ENCODE peak calls at places on chromosomes 6 and 20, in four cellular contexts. M is PC-3, E is esophagus squamous epithelium, H is BE2C. K is an unnamed sample. For H3K36me3, the result is how much of the 10 kb centered on the place peaks cover.

GRCh38 chr6:77037439-77037838 is 425.9 kb downstream of the HTR1B start:
- DNase-seq in M (no peak), E (no peak), H (no peak), K (no peak)

GRCh38 chr6:84428300-84428907 is 201.0 kb upstream of the CEP162 start:
- DNase-seq in M (peak), E (no peak), H (peak), K (peak)

GRCh38 chr20:17225891-17226409 is 890 bp upstream of the PCSK2 start:
- DNase-seq in H (peak), M (no peak), E (no peak), K (peak)

GRCh38 chr6:159170999-159171712 is 2.0 kb downstream of the FNDC1 start:
- DNase-seq in H (no peak), E (no peak), M (peak), K (no peak)

GRCh38 chr6:75791881-75792280 is 42.8 kb downstream of the MYO6 start:
- DNase-seq in H (no peak), E (no peak), M (peak), K (no peak)

GRCh38 chr20:4617019-4617418 is 104.7 kb upstream of the PRND start:
- DNase-seq in M (no peak), H (no peak), E (no peak), K (no peak)

GRCh38 chr20:22684072-22684762 is 99.8 kb upstream of the FOXA2 start:
- DNase-seq in M (peak), E (no peak), H (peak), K (peak)

GRCh38 chr20:51650685-51651134 is 108.2 kb upstream of the NFATC2 start:
- DNase-seq in M (peak), E (no peak), H (no peak), K (no peak)

GRCh38 chr6:152642578-152643375 is 5.6 kb upstream of the SYNE1 start:
- DNase-seq in E (no peak), H (peak), M (peak), K (peak)

GRCh38 chr6:42423244-42423643 is 28.5 kb downstream of the TRERF1 start:
- DNase-seq in E (no peak), H (no peak), M (no peak), K (no peak)

GRCh38 chr6:75882734-75883133 is 133.7 kb downstream of the MYO6 start:
- DNase-seq in E (no peak), H (no peak), M (peak), K (no peak)

GRCh38 chr6:11847515-11848244 is 69.1 kb upstream of the ADTRP start:
- DNase-seq in H (no peak), E (no peak), M (no peak), K (no peak)

GRCh38 chr6:44062771-44063560 is 64.3 kb downstream of the MRPL14 start:
- DNase-seq in M (no peak), E (no peak), H (peak), K (peak)

GRCh38 chr6:157946865-157947532 is 34.7 kb upstream of the SYNJ2 start:
- DNase-seq in H (no peak), M (peak), E (no peak), K (no peak)

GRCh38 chr6:107323133-107323785 is 136.1 kb downstream of the PDSS2 start:
- DNase-seq in H (no peak), E (no peak), M (no peak), K (no peak)

GRCh38 chr6:147787407-147787806 is 278.9 kb downstream of the SAMD5 start:
- DNase-seq in M (peak), E (no peak), H (no peak), K (no peak)

GRCh38 chr6:138198430-138199091 is 19.7 kb downstream of the PBOV1 start:
- DNase-seq in E (no peak), M (no peak), H (no peak), K (no peak)

GRCh38 chr6:150752409-150752808 is 113.1 kb upstream of the MTHFD1L start:
- DNase-seq in E (no peak), M (no peak), H (no peak), K (no peak)

GRCh38 chr6:111113731-111114438 is 26.6 kb downstream of the SLC16A10 start:
- DNase-seq in H (peak), M (no peak), E (no peak), K (no peak)

GRCh38 chr6:1328129-1328528 is 16.2 kb downstream of the FOXQ1 start:
- DNase-seq in E (no peak), H (no peak), M (no peak), K (no peak)

GRCh38 chr6:165468361-165468760 is 159.0 kb upstream of the C6orf118 start:
- DNase-seq in M (peak), E (no peak), H (no peak), K (no peak)

GRCh38 chr20:35994994-35995453 is 26.6 kb downstream of the CNBD2 start:
- DNase-seq in E (peak), M (peak), H (peak), K (peak)

GRCh38 chr20:31595654-31596411 is 9.3 kb upstream of the ID1 start:
- DNase-seq in M (peak), H (peak), E (no peak), K (no peak)

GRCh38 chr6:133300896-133301295 is 59.7 kb downstream of the EYA4 start:
- DNase-seq in H (no peak), E (no peak), M (peak), K (no peak)

GRCh38 chr6:5315883-5316282 is 54.6 kb downstream of the FARS2 start:
- DNase-seq in E (no peak), M (no peak), H (peak), K (no peak)

GRCh38 chr6:137316626-137317025 is 97.4 kb upstream of the IFNGR1 start:
- DNase-seq in E (no peak), M (no peak), H (no peak), K (no peak)

GRCh38 chr6:100479180-100480035 is 14.7 kb upstream of the SIM1 start:
- DNase-seq in E (no peak), H (no peak), M (peak), K (no peak)

GRCh38 chr6:142407685-142408273 is 106.0 kb downstream of the ADGRG6 start:
- DNase-seq in M (no peak), H (no peak), E (no peak), K (no peak)

GRCh38 chr6:142409794-142410193 is 108.0 kb downstream of the ADGRG6 start:
- DNase-seq in E (no peak), M (no peak), H (no peak), K (no peak)

GRCh38 chr6:142406131-142406530 is 104.3 kb downstream of the ADGRG6 start:
- DNase-seq in H (no peak), M (peak), E (no peak), K (no peak)

GRCh38 chr6:142411145-142411544 is 109.3 kb downstream of the ADGRG6 start:
- DNase-seq in E (no peak), M (no peak), H (no peak), K (no peak)

GRCh38 chr6:142408409-142408808 is 106.6 kb downstream of the ADGRG6 start:
- DNase-seq in H (no peak), M (no peak), E (no peak), K (no peak)
- TF ChIP-seq CTCF in H (no peak), M (peak), E (no peak), K (no peak)

DNA sequence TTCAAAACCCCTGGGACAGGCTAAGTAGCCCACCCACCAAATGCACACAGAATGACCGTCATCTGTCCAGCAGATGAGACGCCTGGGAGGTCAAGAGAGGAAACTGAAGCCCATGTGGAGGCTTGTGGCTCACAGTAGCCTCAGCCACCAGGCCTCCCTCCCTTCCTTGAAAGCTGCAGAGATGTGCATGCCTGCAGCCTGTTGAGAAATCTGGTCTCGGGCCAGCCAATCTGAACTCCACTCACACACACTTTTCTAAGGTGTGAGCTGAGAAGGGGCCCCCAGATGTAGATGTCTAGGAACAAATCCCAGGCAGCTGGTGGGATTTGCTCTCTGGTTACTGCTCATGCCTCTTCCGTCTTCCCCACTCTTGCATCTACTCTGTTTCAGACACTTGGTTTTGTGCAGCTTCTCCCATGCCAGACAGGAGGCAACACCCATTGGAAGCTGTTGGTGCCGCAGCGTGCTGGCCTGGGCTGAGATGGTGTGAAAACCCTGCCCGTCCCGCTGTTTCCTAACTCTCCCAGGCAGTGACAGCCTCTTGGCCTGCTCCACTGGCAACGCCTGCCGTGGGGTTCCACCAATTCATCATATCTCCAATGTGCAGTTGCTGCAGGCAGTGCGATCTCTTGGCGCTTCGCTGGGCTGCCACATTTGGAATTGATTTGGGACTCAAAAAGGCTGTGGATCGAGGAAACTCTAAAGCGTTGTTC is 24.1 kb upstream of the PAX1 start:
- DNase-seq in E (no peak), M (no peak), H (no peak), K (no peak)
- H3K4me3 ChIP-seq in E (no peak), M (no peak), H (no peak), K (no peak)

GRCh38 chr20:63660622-63661021 is 2.5 kb downstream of the RTEL1 start:
- DNase-seq in E (no peak), H (no peak), M (no peak), K (no peak)

GRCh38 chr20:63662813-63663189 is 4.7 kb downstream of the RTEL1 start:
- DNase-seq in M (no peak), H (no peak), E (no peak), K (no peak)

GRCh38 chr20:63659370-63659769 is 1.3 kb downstream of the RTEL1 start:
- DNase-seq in M (peak), H (no peak), E (no peak), K (no peak)

GRCh38 chr20:63661959-63662812 is 4.1 kb downstream of the RTEL1 start:
- DNase-seq in E (no peak), H (no peak), M (no peak), K (no peak)

DNA sequence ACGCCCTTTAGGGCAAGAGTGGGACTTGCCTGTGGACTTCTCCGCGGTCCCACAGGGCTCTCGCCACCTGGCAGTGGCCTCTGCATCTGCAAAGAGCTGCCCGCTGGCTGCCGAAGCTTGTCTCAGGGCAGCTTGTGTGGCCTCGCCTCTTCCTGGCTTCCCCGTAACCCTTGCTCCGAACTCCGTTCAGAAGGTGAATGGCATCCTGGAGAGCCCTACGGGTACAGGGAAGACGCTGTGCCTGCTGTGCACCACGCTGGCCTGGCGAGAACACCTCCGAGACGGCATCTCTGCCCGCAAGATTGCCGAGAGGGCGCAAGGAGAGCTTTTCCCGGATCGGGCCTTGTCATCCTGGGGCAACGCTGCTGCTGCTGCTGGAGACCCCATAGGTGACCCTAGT is 3.0 kb downstream of the RTEL1 start:
- DNase-seq in E (no peak), M (no peak), H (no peak), K (no peak)
- H3K36me3 ChIP-seq in E (under half), M (under half), H (under half), K (half or more)

DNA sequence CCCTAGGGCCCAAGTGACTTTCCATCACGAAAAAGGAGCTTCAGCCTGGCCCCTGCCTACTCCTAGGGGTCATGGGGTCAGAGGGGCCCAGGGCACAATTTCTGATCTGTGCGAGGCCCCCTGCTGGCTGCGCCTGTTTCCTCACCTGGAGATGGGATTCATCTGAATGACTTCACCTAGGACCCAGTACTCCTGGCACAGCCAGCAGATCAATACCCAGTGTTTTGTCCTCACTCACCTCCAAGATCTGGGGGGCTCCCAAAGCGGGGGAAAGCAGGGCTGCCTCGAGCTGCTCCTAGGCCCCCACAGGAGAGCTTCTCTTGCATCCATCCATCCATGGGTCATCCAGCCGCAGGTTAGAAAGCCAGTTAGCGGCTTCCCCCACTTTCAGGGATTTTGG is 33.8 kb downstream of the CD40 start:
- DNase-seq in E (no peak), M (peak), H (no peak), K (peak)
- TF ChIP-seq CTCF in E (no peak), M (peak), H (peak), K (peak)

GRCh38 chr6:90319044-90319443 is 22.4 kb upstream of the BACH2 start:
- DNase-seq in H (no peak), E (no peak), M (no peak), K (no peak)

GRCh38 chr6:90314516-90314915 is 17.9 kb upstream of the BACH2 start:
- DNase-seq in M (no peak), H (no peak), E (no peak), K (no peak)

GRCh38 chr6:90311569-90311968 is 14.9 kb upstream of the BACH2 start:
- DNase-seq in E (no peak), M (no peak), H (no peak), K (no peak)

GRCh38 chr6:90319979-90320667 is 23.5 kb upstream of the BACH2 start:
- DNase-seq in H (no peak), E (no peak), M (no peak), K (no peak)

GRCh38 chr6:90315354-90315960 is 18.8 kb upstream of the BACH2 start:
- DNase-seq in M (no peak), E (no peak), H (no peak), K (no peak)
- H3K4me3 ChIP-seq in M (no peak), E (no peak), H (no peak), K (no peak)

GRCh38 chr20:34164569-34164968 is 52.5 kb upstream of the EIF2S2 start:
- DNase-seq in E (no peak), H (no peak), M (no peak), K (no peak)
- H3K36me3 ChIP-seq in E (under half), H (under half), M (under half), K (under half)